ENCODE peak calls at places on chromosomes 4 and X, in four cellular contexts. One of them, this sample, is unnamed.

GRCh38 chr4:42501624-42502401 is 104.5 kb downstream of the SHISA3 start:
- DNase-seq in K562: no peak
- DNase-seq in GM12878: no peak
- DNase-seq in WTC11: no peak
- DNase-seq in this sample: no peak

GRCh38 chrX:63754141-63754859 is 30.7 kb downstream of the ARHGEF9 start:
- DNase-seq in K562: no peak
- DNase-seq in WTC11: no peak
- DNase-seq in GM12878: no peak
- DNase-seq in this sample: no peak

GRCh38 chr4:40923326-40924095 is 173.8 kb downstream of the NSUN7 start:
- DNase-seq in WTC11: no peak
- DNase-seq in GM12878: no peak
- DNase-seq in K562: no peak
- DNase-seq in this sample: no peak

GRCh38 chrX:131306602-131307001 is 17.5 kb upstream of the IGSF1 start:
- DNase-seq in K562: no peak
- DNase-seq in GM12878: no peak
- DNase-seq in WTC11: no peak
- DNase-seq in this sample: no peak

GRCh38 chrX:130896026-130896425 is 7.0 kb downstream of the ENOX2 start:
- DNase-seq in GM12878: no peak
- DNase-seq in K562: no peak
- DNase-seq in WTC11: no peak
- DNase-seq in this sample: no peak

GRCh38 chr4:25941441-25941840 is 27.4 kb downstream of the SMIM20 start:
- DNase-seq in GM12878: no peak
- DNase-seq in WTC11: no peak
- DNase-seq in K562: no peak
- DNase-seq in this sample: no peak

GRCh38 chr4:139896242-139896752 is 230.7 kb downstream of the MGST2 start:
- DNase-seq in K562: no peak
- DNase-seq in GM12878: no peak
- DNase-seq in WTC11: no peak
- DNase-seq in this sample: no peak

GRCh38 chrX:65451663-65452062 is 82.9 kb downstream of the LAS1L start:
- DNase-seq in WTC11: no peak
- DNase-seq in K562: peak; percentile 23
- DNase-seq in GM12878: no peak
- DNase-seq in this sample: peak; percentile 15

GRCh38 chr4:98639108-98639507 is 19.3 kb downstream of the TSPAN5 start:
- DNase-seq in GM12878: no peak
- DNase-seq in K562: no peak
- DNase-seq in WTC11: no peak
- DNase-seq in this sample: no peak

GRCh38 chrX:31435592-31435991 is 363.8 kb upstream of the FTHL17 start:
- DNase-seq in WTC11: peak; percentile 71
- DNase-seq in GM12878: no peak
- DNase-seq in K562: no peak
- DNase-seq in this sample: no peak

GRCh38 chr4:123953556-123953955 is 557.0 kb downstream of the SPRY1 start:
- DNase-seq in K562: no peak
- DNase-seq in WTC11: no peak
- DNase-seq in GM12878: no peak
- DNase-seq in this sample: no peak

GRCh38 chr4:76311896-76312331 is 5.4 kb downstream of the STBD1 start:
- DNase-seq in WTC11: no peak
- DNase-seq in K562: no peak
- DNase-seq in GM12878: no peak
- DNase-seq in this sample: no peak

GRCh38 chrX:151983186-151983585 is 8.7 kb upstream of the GABRE start:
- DNase-seq in K562: no peak
- DNase-seq in GM12878: no peak
- DNase-seq in WTC11: no peak
- DNase-seq in this sample: no peak

GRCh38 chrX:151982217-151982616 is 7.7 kb upstream of the GABRE start:
- DNase-seq in GM12878: no peak
- DNase-seq in WTC11: no peak
- DNase-seq in K562: peak; percentile 57
- DNase-seq in this sample: peak; percentile 78

GRCh38 chrX:151977923-151978322 is 3.4 kb upstream of the GABRE start:
- DNase-seq in WTC11: no peak
- DNase-seq in K562: no peak
- DNase-seq in GM12878: no peak
- DNase-seq in this sample: no peak

GRCh38 chrX:151984328-151984727 is 9.9 kb upstream of the GABRE start:
- DNase-seq in GM12878: no peak
- DNase-seq in WTC11: no peak
- DNase-seq in K562: peak; percentile 57
- DNase-seq in this sample: peak; percentile 50

DNA sequence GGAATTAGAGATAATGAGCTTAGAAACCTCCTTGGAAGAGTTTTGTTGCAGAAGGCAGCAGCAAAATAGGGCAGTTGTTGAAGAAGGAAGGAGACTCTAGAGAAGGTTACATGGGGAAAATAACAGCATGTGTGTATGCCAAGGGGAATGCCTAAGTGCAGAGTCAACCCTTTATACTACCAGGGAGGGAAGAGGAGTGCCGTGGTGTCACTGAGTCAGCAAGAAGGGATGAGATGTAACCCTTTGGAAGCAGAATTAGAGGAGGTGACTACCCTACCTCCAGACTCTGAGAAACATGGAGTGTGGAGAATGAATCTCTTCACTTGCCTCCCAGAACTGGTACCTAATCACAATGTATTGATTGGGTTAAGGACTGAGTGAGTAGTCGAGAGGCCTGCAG is 6.7 kb upstream of the GABRE start:
- DNase-seq in WTC11: no peak
- DNase-seq in GM12878: no peak
- DNase-seq in K562: no peak
- DNase-seq in this sample: no peak
- TF ChIP-seq ETV6 in WTC11: no peak
- TF ChIP-seq ETV6 in GM12878: no peak
- TF ChIP-seq ETV6 in K562: no peak
- TF ChIP-seq ETV6 in this sample: no peak

DNA sequence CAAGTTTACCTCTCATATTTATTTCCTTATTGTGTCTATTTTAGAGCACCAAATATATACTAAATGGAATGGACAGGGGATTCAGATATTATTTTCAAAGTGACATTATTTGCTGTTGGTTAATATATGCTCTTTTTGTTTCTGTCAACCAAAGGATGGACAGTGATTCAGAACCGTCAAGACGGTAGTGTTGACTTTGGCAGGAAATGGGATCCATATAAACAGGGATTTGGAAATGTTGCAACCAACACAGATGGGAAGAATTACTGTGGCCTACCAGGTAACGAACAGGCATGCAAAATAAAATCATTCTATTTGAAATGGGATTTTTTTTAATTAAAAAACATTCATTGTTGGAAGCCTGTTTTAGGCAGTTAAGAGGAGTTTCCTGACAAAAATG is 6.2 kb downstream of the FGB start:
- DNase-seq in K562: no peak
- DNase-seq in GM12878: no peak
- DNase-seq in WTC11: no peak
- DNase-seq in this sample: no peak
- TF ChIP-seq ETV6 in K562: no peak
- TF ChIP-seq ETV6 in GM12878: no peak
- TF ChIP-seq ETV6 in WTC11: no peak
- TF ChIP-seq ETV6 in this sample: no peak

GRCh38 chrX:123959281-123960063 is 2.0 kb upstream of the STAG2 start:
- DNase-seq in K562: peak; percentile 66
- DNase-seq in WTC11: peak; percentile 21
- DNase-seq in GM12878: no peak
- DNase-seq in this sample: no peak
- TF ChIP-seq ETV6 in K562: no peak
- TF ChIP-seq ETV6 in WTC11: no peak
- TF ChIP-seq ETV6 in GM12878: no peak
- TF ChIP-seq ETV6 in this sample: no peak

DNA sequence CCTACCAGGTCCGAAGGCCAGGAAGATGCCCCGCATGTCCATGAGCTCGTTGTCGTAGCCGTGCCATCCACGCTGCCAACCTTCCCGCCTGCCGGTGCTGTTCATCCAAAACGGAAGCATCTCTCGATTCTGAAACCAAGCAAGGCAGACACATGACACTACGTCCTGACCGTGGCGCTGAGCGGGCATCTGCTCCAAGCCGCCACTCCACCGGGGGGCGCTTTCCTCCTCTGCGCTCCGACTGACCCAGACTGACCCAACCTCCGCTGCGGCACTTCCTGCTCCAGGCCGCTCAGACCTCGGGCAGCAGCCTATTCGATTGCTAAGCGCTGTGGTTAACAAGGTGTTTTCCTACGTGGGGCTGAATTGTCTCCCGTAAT is 120.4 kb downstream of the ENPP6 start:
- DNase-seq in K562: peak; percentile 40
- DNase-seq in WTC11: peak; percentile 85
- DNase-seq in GM12878: no peak
- DNase-seq in this sample: no peak
- TF ChIP-seq ETV6 in K562: no peak
- TF ChIP-seq ETV6 in WTC11: no peak
- TF ChIP-seq ETV6 in GM12878: no peak
- TF ChIP-seq ETV6 in this sample: no peak

DNA sequence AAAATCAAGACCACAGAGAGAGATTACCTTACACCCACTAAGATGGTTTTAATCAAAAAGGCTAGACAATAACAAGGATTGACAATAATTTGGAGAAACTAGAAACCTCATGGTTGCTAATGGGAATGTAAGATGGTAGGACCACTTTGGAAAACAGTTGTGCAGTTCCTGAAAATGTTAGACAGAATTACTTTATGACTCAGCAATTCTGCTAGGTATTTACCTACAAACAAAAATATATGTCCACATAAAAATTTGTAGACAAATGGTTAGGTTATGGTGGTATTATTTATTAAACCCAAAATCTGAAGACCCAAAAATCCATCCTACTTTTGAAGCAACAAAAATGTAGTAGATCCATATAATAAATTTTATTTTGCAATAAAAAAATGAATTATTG is 1027.0 kb upstream of the ADGRL3 start:
- DNase-seq in GM12878: no peak
- DNase-seq in K562: no peak
- DNase-seq in WTC11: no peak
- DNase-seq in this sample: no peak
- TF ChIP-seq ETV6 in GM12878: no peak
- TF ChIP-seq ETV6 in K562: no peak
- TF ChIP-seq ETV6 in WTC11: no peak
- TF ChIP-seq ETV6 in this sample: no peak

GRCh38 chrX:105703876-105704275 is 118.5 kb upstream of the NRK start:
- DNase-seq in WTC11: no peak
- DNase-seq in GM12878: no peak
- DNase-seq in K562: no peak
- DNase-seq in this sample: no peak

GRCh38 chrX:105706041-105706440 is 116.3 kb upstream of the NRK start:
- DNase-seq in WTC11: no peak
- DNase-seq in GM12878: no peak
- DNase-seq in K562: no peak
- DNase-seq in this sample: no peak

GRCh38 chrX:105698386-105698785 is 124.0 kb upstream of the NRK start:
- DNase-seq in K562: no peak
- DNase-seq in WTC11: no peak
- DNase-seq in GM12878: no peak
- DNase-seq in this sample: no peak

GRCh38 chrX:105700316-105700715 is 122.0 kb upstream of the NRK start:
- DNase-seq in WTC11: no peak
- DNase-seq in GM12878: no peak
- DNase-seq in K562: no peak
- DNase-seq in this sample: no peak

GRCh38 chrX:105701310-105702052 is 120.9 kb upstream of the NRK start:
- DNase-seq in WTC11: no peak
- DNase-seq in K562: no peak
- DNase-seq in GM12878: no peak
- DNase-seq in this sample: no peak
- TF ChIP-seq ETV6 in WTC11: no peak
- TF ChIP-seq ETV6 in K562: no peak
- TF ChIP-seq ETV6 in GM12878: no peak
- TF ChIP-seq ETV6 in this sample: no peak